ENCODE peak calls at places on chromosomes 6 and 20, in seven cellular contexts. G is A549, A is spleen, S is hypothalamus, W is HEK293T, Y is endothelial cell, I is NCI-H2081. B is an unnamed sample.
A peak's percentile ranks its signal among the peaks of the same experiment; 100 is the strongest.

GRCh38 chr6:157478926-157479325 is 97.9 kb downstream of the ZDHHC14 start:
- DNase-seq in W (no peak), G (no peak), S (no peak), A (no peak), I (no peak), Y (no peak), B (no peak)

GRCh38 chr6:145669627-145670034 is 65.7 kb downstream of the EPM2A start:
- DNase-seq in S (no peak), G (no peak), Y (no peak), I (no peak), W (no peak), A (no peak), B (no peak)

GRCh38 chr6:118813795-118814194 is 80.2 kb upstream of the ASF1A start:
- DNase-seq in I (no peak), Y (no peak), A (no peak), W (no peak), G (no peak), S (no peak), B (no peak)

GRCh38 chr6:17583811-17584210 is 16.3 kb upstream of the FAM8A1 start:
- DNase-seq in Y (no peak), G (no peak), W (no peak), A (no peak), S (no peak), I (peak; percentile 38), B (no peak)

GRCh38 chr6:70479236-70479635 is 65.9 kb downstream of the FAM135A start:
- DNase-seq in G (no peak), W (no peak), S (no peak), Y (no peak), I (peak; percentile 77), A (no peak), B (no peak)

GRCh38 chr20:43667341-43668132 is 623 bp downstream of the MYBL2 start:
- DNase-seq in I (peak; percentile 23), A (peak; percentile 83), S (no peak), Y (peak; percentile 34), W (peak; percentile 65), G (peak; percentile 21), B (peak; percentile 70)

GRCh38 chr6:85620308-85620707 is 22.4 kb downstream of the SYNCRIP start:
- DNase-seq in A (no peak), Y (no peak), S (no peak), G (no peak), I (no peak), W (no peak), B (no peak)

GRCh38 chr6:134063966-134064445 is 11.6 kb upstream of the SLC2A12 start:
- DNase-seq in I (peak; percentile 71), Y (peak; percentile 66), S (peak; percentile 73), G (peak; percentile 69), W (peak; percentile 90), A (no peak), B (peak; percentile 66)

GRCh38 chr20:63058696-63059335 is 52.1 kb upstream of the BHLHE23 start:
- DNase-seq in Y (no peak), G (no peak), A (peak; percentile 58), I (no peak), S (no peak), W (no peak), B (peak; percentile 32)

GRCh38 chr6:78749326-78749725 is 118.0 kb upstream of the IRAK1BP1 start:
- DNase-seq in S (no peak), I (no peak), W (no peak), Y (no peak), A (no peak), G (no peak), B (no peak)

GRCh38 chr6:14002176-14002947 is 77.6 kb downstream of the RNF182 start:
- DNase-seq in W (no peak), I (no peak), Y (no peak), G (no peak), A (no peak), S (no peak), B (no peak)

GRCh38 chr6:36735110-36735971 is 37.7 kb downstream of the RAB44 start:
- DNase-seq in Y (no peak), G (no peak), S (peak; percentile 29), I (no peak), W (no peak), A (peak; percentile 67), B (no peak)

GRCh38 chr6:30542404-30542725 is 13.9 kb downstream of the GNL1 start:
- DNase-seq in G (no peak), A (no peak), S (no peak), Y (no peak), W (no peak), I (no peak), B (no peak)

GRCh38 chr6:158660331-158660730 is 10.5 kb downstream of the SYTL3 start:
- DNase-seq in W (peak; percentile 67), G (peak; percentile 54), A (peak; percentile 75), Y (no peak), I (peak; percentile 81), S (no peak), B (peak; percentile 71)

GRCh38 chr6:3163248-3163594 is 5.9 kb upstream of the TUBB2A start:
- DNase-seq in W (no peak), S (no peak), A (no peak), Y (no peak), I (peak; percentile 38), G (no peak), B (no peak)

GRCh38 chr6:52368002-52368401 is 6.1 kb downstream of the PAQR8 start:
- DNase-seq in G (no peak), I (no peak), A (no peak), W (no peak), S (no peak), Y (no peak), B (no peak)

GRCh38 chr6:55825402-55826051 is 49.9 kb downstream of the BMP5 start:
- DNase-seq in A (no peak), Y (no peak), I (no peak), S (no peak), G (no peak), W (no peak), B (no peak)

GRCh38 chr20:58494923-58495622 is 20.1 kb downstream of the APCDD1L start:
- DNase-seq in A (no peak), S (no peak), Y (no peak), W (no peak), G (no peak), I (no peak), B (no peak)

GRCh38 chr20:53723621-53724020 is 130.0 kb upstream of the ZNF217 start:
- DNase-seq in G (no peak), I (no peak), Y (no peak), S (no peak), A (no peak), W (no peak), B (no peak)

GRCh38 chr6:113184736-113185135 is 672.4 kb upstream of the MARCKS start:
- DNase-seq in G (no peak), A (no peak), Y (no peak), S (peak; percentile 36), I (no peak), W (no peak), B (no peak)

GRCh38 chr6:97674802-97675201 is 391.8 kb upstream of the MMS22L start:
- DNase-seq in Y (no peak), I (no peak), S (no peak), G (no peak), A (no peak), W (no peak), B (no peak)

GRCh38 chr6:144195671-144196070 is 45.4 kb downstream of the STX11 start:
- DNase-seq in A (no peak), W (no peak), I (no peak), S (no peak), G (no peak), Y (no peak), B (no peak)

GRCh38 chr6:34773906-34774305 is 16.6 kb downstream of the SNRPC start:
- DNase-seq in I (no peak), G (no peak), Y (no peak), A (no peak), S (no peak), W (no peak), B (no peak)

GRCh38 chr6:149435919-149436586 is 36.0 kb downstream of the SUMO4 start:
- DNase-seq in I (no peak), G (no peak), W (no peak), A (peak; percentile 64), Y (no peak), S (no peak), B (no peak)

GRCh38 chr6:40342674-40343230 is 244.4 kb downstream of the LRFN2 start:
- DNase-seq in A (no peak), Y (no peak), G (no peak), I (no peak), W (no peak), S (peak; percentile 29), B (no peak)

GRCh38 chr6:129276986-129277385 is 394.0 kb downstream of the LAMA2 start:
- DNase-seq in W (no peak), S (no peak), G (no peak), Y (no peak), A (no peak), I (no peak), B (no peak)

GRCh38 chr20:48169650-48170049 is 384.4 kb upstream of the SULF2 start:
- DNase-seq in I (no peak), G (no peak), S (no peak), A (no peak), Y (no peak), W (no peak), B (no peak)

GRCh38 chr20:1336699-1337387 is 7.9 kb upstream of the SDCBP2 start:
- DNase-seq in A (peak; percentile 89), S (peak; percentile 58), G (no peak), W (no peak), Y (no peak), I (peak; percentile 72), B (no peak)

GRCh38 chr20:51569815-51570741 is 27.6 kb upstream of the NFATC2 start:
- DNase-seq in W (no peak), S (no peak), I (no peak), A (no peak), G (peak; percentile 47), Y (no peak), B (no peak)

GRCh38 chr6:96522469-96523009 is 933 bp downstream of the UFL1 start:
- DNase-seq in A (no peak), I (peak; percentile 10), S (no peak), W (peak; percentile 7), Y (no peak), G (no peak), B (no peak)

GRCh38 chr6:84769247-84769646 is 4.8 kb upstream of the TBX18 start:
- DNase-seq in A (no peak), W (no peak), S (no peak), Y (no peak), I (no peak), G (no peak), B (peak; percentile 37)

GRCh38 chr20:51457281-51457932 is 85.1 kb downstream of the NFATC2 start:
- DNase-seq in G (peak; percentile 40), S (peak; percentile 13), W (no peak), I (no peak), A (peak; percentile 77), Y (no peak), B (no peak)

GRCh38 chr6:165704001-165704748 is 41.1 kb upstream of the PDE10A start:
- DNase-seq in Y (no peak), S (peak; percentile 44), A (no peak), I (no peak), G (no peak), W (no peak), B (no peak)

GRCh38 chr6:7446056-7446455 is 56.4 kb downstream of the RIOK1 start:
- DNase-seq in Y (no peak), W (no peak), A (no peak), G (no peak), I (no peak), S (no peak), B (no peak)

GRCh38 chr6:34531580-34532201 is 24.4 kb downstream of the SPDEF start:
- DNase-seq in A (peak; percentile 84), I (no peak), Y (no peak), G (no peak), S (no peak), W (no peak), B (peak; percentile 70)

GRCh38 chr6:37143585-37143984 is 26.4 kb upstream of the PIM1 start:
- DNase-seq in G (no peak), A (no peak), S (no peak), Y (no peak), I (no peak), W (no peak), B (no peak)

GRCh38 chr20:19264191-19264590 is 51.7 kb downstream of the SLC24A3 start:
- DNase-seq in W (no peak), G (no peak), I (no peak), Y (no peak), A (no peak), S (no peak), B (no peak)